ENCODE peak calls at places on chromosomes 4 and X, in eight cellular contexts. G is endothelial cell of umbilical vein, I is HCT116, X is stomach, R is A549, D is adrenal gland, P is tibial nerve, E is ovary. H is an unnamed sample.

GRCh38 chr4:12943069-12943468 is 541.1 kb downstream of the RAB28 start:
- DNase-seq in G (no peak), I (no peak), X (no peak), R (no peak), D (peak; percentile 41), P (no peak), E (no peak), H (no peak)

GRCh38 chrX:78104447-78105176 is 564 bp downstream of the PGK1 start:
- DNase-seq in G (peak; percentile 34), I (no peak), X (peak; percentile 57), R (peak; percentile 35), D (peak; percentile 67), P (no peak), E (peak; percentile 45), H (peak; percentile 79)

GRCh38 chrX:105869676-105870075 is 47.3 kb downstream of the NRK start:
- DNase-seq in G (no peak), I (no peak), X (no peak), R (no peak), D (no peak), P (no peak), E (no peak), H (no peak)

GRCh38 chrX:109843963-109844751 is 111.1 kb upstream of the ACSL4 start:
- DNase-seq in G (no peak), I (no peak), X (no peak), R (no peak), D (peak; percentile 38), P (no peak), E (no peak), H (no peak)

GRCh38 chrX:40100141-40100536 is 2.4 kb upstream of the BCOR start:
- DNase-seq in G (no peak), I (no peak), X (peak; percentile 60), R (no peak), D (no peak), P (no peak), E (no peak), H (no peak)

GRCh38 chr4:105509291-105509690 is 35.4 kb upstream of the PPA2 start:
- DNase-seq in G (no peak), I (no peak), X (no peak), R (no peak), D (no peak), P (no peak), E (no peak), H (no peak)

GRCh38 chr4:169239236-169239905 is 31.4 kb downstream of the SH3RF1 start:
- DNase-seq in G (no peak), I (no peak), X (no peak), R (no peak), D (no peak), P (no peak), E (no peak), H (no peak)

GRCh38 chr4:82500106-82500738 is 61.6 kb downstream of the TMEM150C start:
- DNase-seq in G (no peak), I (no peak), X (no peak), R (no peak), D (no peak), P (no peak), E (no peak), H (no peak)

GRCh38 chr4:26717332-26717731 is 133.4 kb downstream of the TBC1D19 start:
- DNase-seq in G (peak; percentile 8), I (peak; percentile 4), X (no peak), R (no peak), D (no peak), P (no peak), E (no peak), H (no peak)

GRCh38 chr4:74223801-74224200 is 65.9 kb downstream of the MTHFD2L start:
- DNase-seq in G (peak; percentile 14), I (no peak), X (no peak), R (no peak), D (no peak), P (no peak), E (no peak), H (no peak)

GRCh38 chr4:143099693-143100092 is 85.0 kb upstream of the USP38 start:
- DNase-seq in G (no peak), I (no peak), X (no peak), R (no peak), D (no peak), P (no peak), E (no peak), H (no peak)

GRCh38 chr4:10063544-10064300 is 42.4 kb upstream of the SLC2A9 start:
- DNase-seq in G (peak; percentile 82), I (peak; percentile 13), X (peak; percentile 37), R (no peak), D (peak; percentile 84), P (no peak), E (no peak), H (peak; percentile 89)

GRCh38 chr4:140094701-140095420 is 59.1 kb downstream of the MAML3 start:
- DNase-seq in G (peak; percentile 85), I (no peak), X (peak; percentile 75), R (no peak), D (peak; percentile 87), P (peak; percentile 32), E (no peak), H (peak; percentile 83)

GRCh38 chr4:80197601-80198444 is 520 bp downstream of the PRDM8 start:
- DNase-seq in G (peak; percentile 39), I (no peak), X (no peak), R (no peak), D (no peak), P (no peak), E (no peak), H (no peak)

GRCh38 chrX:110143454-110144210 is 140.7 kb downstream of the TMEM164 start:
- DNase-seq in G (no peak), I (no peak), X (no peak), R (no peak), D (peak; percentile 23), P (no peak), E (no peak), H (no peak)

GRCh38 chr4:15848191-15848842 is 70.2 kb downstream of the CD38 start:
- DNase-seq in G (no peak), I (peak; percentile 10), X (no peak), R (no peak), D (no peak), P (no peak), E (no peak), H (no peak)

GRCh38 chrX:74133156-74133796 is 170.7 kb upstream of the ZCCHC13 start:
- DNase-seq in G (peak; percentile 39), I (peak; percentile 10), X (no peak), R (peak; percentile 46), D (peak; percentile 22), P (no peak), E (peak; percentile 24), H (no peak)

GRCh38 chr4:140100771-140101170 is 53.2 kb downstream of the MAML3 start:
- DNase-seq in G (no peak), I (no peak), X (no peak), R (no peak), D (no peak), P (no peak), E (no peak), H (no peak)

GRCh38 chrX:79592259-79592658 is 225.1 kb upstream of the ITM2A start:
- DNase-seq in G (no peak), I (no peak), X (no peak), R (no peak), D (no peak), P (no peak), E (no peak), H (no peak)

GRCh38 chr4:25981749-25982148 is 67.7 kb downstream of the SMIM20 start:
- DNase-seq in G (no peak), I (no peak), X (no peak), R (no peak), D (no peak), P (no peak), E (no peak), H (no peak)

GRCh38 chr4:73603307-73603710 is 16.9 kb downstream of the RASSF6 start:
- DNase-seq in G (no peak), I (no peak), X (peak; percentile 42), R (peak; percentile 51), D (no peak), P (no peak), E (no peak), H (no peak)

GRCh38 chr4:159298502-159298901 is 195.6 kb downstream of the RAPGEF2 start:
- DNase-seq in G (peak; percentile 46), I (no peak), X (no peak), R (no peak), D (no peak), P (no peak), E (no peak), H (no peak)

GRCh38 chrX:13418126-13419091 is 98.6 kb upstream of the ATXN3L start:
- DNase-seq in G (peak; percentile 58), I (no peak), X (no peak), R (no peak), D (no peak), P (no peak), E (no peak), H (no peak)

GRCh38 chrX:37955273-37955672 is 51.1 kb upstream of the SYTL5 start:
- DNase-seq in G (no peak), I (no peak), X (no peak), R (no peak), D (no peak), P (no peak), E (no peak), H (no peak)
- H3K4me1 ChIP-seq in G (no peaks in the 10 kb centered on the region), I (no peaks in the 10 kb centered on the region), X (no peaks in the 10 kb centered on the region), R (no peaks in the 10 kb centered on the region), D (no peaks in the 10 kb centered on the region), P (no peaks in the 10 kb centered on the region), E (no peaks in the 10 kb centered on the region), H (no peaks in the 10 kb centered on the region)

GRCh38 chr4:183444149-183444952 is at the start of gene CDKN2AIP:
- DNase-seq in G (peak; percentile 93), I (peak; percentile 65), X (peak; percentile 95), R (peak; percentile 72), D (peak; percentile 91), P (peak; percentile 82), E (peak; percentile 92), H (peak; percentile 96)
- TF ChIP-seq POLR2A in G (peak; percentile 85), I (no peak), X (peak; percentile 79), R (peak; percentile 61), D (peak; percentile 99), P (peak; percentile 87), E (peak; percentile 91), H (peak; percentile 93)

DNA sequence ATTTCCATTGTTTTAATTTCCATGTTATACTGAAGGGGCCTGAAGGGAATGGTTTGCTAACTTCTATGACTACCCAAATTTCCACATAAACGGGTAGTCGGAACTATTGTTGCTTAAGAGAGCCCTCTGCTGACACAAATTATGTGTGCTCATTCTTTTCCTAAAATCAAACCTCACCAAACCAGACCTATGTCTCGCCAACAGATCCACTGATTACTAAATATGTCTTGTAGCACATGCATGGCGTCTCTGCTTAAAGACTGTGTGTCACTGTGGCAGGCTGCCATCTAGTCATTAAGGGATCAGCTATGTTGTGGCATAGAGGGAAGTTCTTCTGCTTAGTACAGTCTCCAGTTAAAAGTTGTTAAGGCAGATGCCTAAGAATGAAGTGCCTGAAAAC is 25.1 kb downstream of the PIR start:
- DNase-seq in G (peak; percentile 17), I (no peak), X (no peak), R (no peak), D (peak; percentile 11), P (no peak), E (peak; percentile 34), H (no peak)
- TF ChIP-seq CTCF in G (no peak), I (peak; percentile 5), X (peak; percentile 44), R (peak; percentile 20), D (peak; percentile 67), P (peak; percentile 69), E (no peak), H (peak; percentile 20)

DNA sequence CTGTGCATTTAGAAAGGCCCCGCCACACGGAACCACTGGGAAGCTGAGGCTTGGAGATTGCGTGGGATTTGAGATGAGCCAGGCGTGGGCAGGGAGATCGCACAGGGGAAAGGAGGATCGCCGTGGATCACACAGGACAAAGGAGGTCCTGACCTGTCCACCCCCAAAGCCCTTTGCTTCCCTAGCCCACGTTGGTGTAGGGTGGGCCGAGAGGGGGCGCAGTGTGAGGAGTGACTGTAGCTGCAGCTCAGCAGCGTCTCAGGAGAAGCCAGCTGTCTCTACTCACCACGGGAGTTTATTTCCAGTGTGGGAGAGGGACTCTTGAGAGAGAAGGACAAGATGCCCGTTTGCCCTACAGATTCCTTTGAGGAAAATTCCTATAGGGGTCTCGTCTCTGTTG is 62.1 kb downstream of the TBL1X start:
- DNase-seq in G (no peak), I (no peak), X (no peak), R (no peak), D (no peak), P (no peak), E (no peak), H (no peak)
- H3K4me1 ChIP-seq in G (peaks cover 5% of the 10 kb centered on the region), I (peaks cover 8% of the 10 kb centered on the region), X (peaks cover 14% of the 10 kb centered on the region), R (peaks cover 21% of the 10 kb centered on the region), D (no peaks in the 10 kb centered on the region), P (peaks cover 13% of the 10 kb centered on the region), E (no peaks in the 10 kb centered on the region), H (no peaks in the 10 kb centered on the region)

H was measured in sigmoid colon.